ENCODE peak calls at places on chromosomes 12 and 14, in five cellular contexts. V, E, P, Z and N are unnamed samples.

GRCh38 chr12:28966049-28966778 is 182.9 kb upstream of the FAR2 start:
- DNase-seq in Z (peak), P (no peak), E (peak), V (no peak), N (no peak)

GRCh38 chr14:102249041-102249440 is 55.9 kb downstream of the MOK start:
- DNase-seq in E (peak), V (no peak), Z (no peak), P (no peak), N (no peak)

GRCh38 chr14:102751088-102751487 is 26.2 kb upstream of the TRAF3 start:
- DNase-seq in Z (no peak), P (no peak), V (no peak), E (no peak), N (no peak)

GRCh38 chr14:65222434-65222833 is 120.1 kb upstream of the MAX start:
- DNase-seq in Z (peak), E (peak), P (peak), V (peak), N (peak)

GRCh38 chr12:130184531-130185090 is 22.3 kb downstream of the FZD10 start:
- DNase-seq in Z (no peak), P (no peak), E (no peak), V (no peak), N (no peak)

GRCh38 chr14:72173038-72173720 is 240.9 kb downstream of the RGS6 start:
- DNase-seq in V (no peak), P (no peak), E (no peak), Z (no peak), N (no peak)

GRCh38 chr12:109736552-109737108 is 23.0 kb downstream of the FAM222A start:
- DNase-seq in Z (peak), V (peak), E (peak), P (no peak), N (peak)

GRCh38 chr12:65532162-65532561 is 253.7 kb downstream of the MSRB3 start:
- DNase-seq in P (no peak), V (no peak), E (peak), Z (no peak), N (no peak)

GRCh38 chr12:288687-289086 is 26.1 kb upstream of the SLC6A13 start:
- DNase-seq in E (peak), P (peak), Z (peak), V (no peak), N (no peak)

GRCh38 chr14:93102141-93102540 is 13.6 kb downstream of the ITPK1 start:
- DNase-seq in P (no peak), Z (no peak), V (no peak), E (no peak), N (no peak)

GRCh38 chr12:104579716-104580495 is 123.2 kb downstream of the CHST11 start:
- DNase-seq in P (no peak), V (no peak), E (no peak), Z (no peak), N (no peak)

GRCh38 chr12:1357711-1358110 is 236.7 kb downstream of the FBXL14 start:
- DNase-seq in Z (no peak), V (no peak), E (no peak), P (no peak), N (no peak)

GRCh38 chr12:14884458-14884878 is 1.2 kb downstream of the MGP start:
- DNase-seq in Z (peak), V (no peak), P (peak), E (peak), N (no peak)

GRCh38 chr12:16300222-16300621 is 22.7 kb upstream of the SLC15A5 start:
- DNase-seq in V (no peak), E (no peak), Z (no peak), P (peak), N (no peak)

GRCh38 chr12:92342574-92342973 is 196.9 kb upstream of the BTG1 start:
- DNase-seq in P (no peak), Z (no peak), E (no peak), V (no peak), N (no peak)

GRCh38 chr12:1830401-1830845 is 10.1 kb downstream of the LRTM2 start:
- DNase-seq in P (no peak), Z (no peak), E (no peak), V (no peak), N (no peak)

GRCh38 chr12:91923864-91924263 is 221.8 kb downstream of the BTG1 start:
- DNase-seq in P (no peak), Z (no peak), E (no peak), V (no peak), N (no peak)

GRCh38 chr12:90896164-90896563 is 58.8 kb downstream of the CCER1 start:
- DNase-seq in P (peak), Z (no peak), E (peak), V (no peak), N (no peak)

GRCh38 chr14:25516838-25517237 is 466.9 kb upstream of the STXBP6 start:
- DNase-seq in P (no peak), V (no peak), E (no peak), Z (no peak), N (no peak)

GRCh38 chr12:118120579-118121363 is 15.2 kb upstream of the PEBP1 start:
- DNase-seq in E (peak), V (peak), P (no peak), Z (peak), N (peak)

GRCh38 chr12:10214131-10214876 is 1.6 kb downstream of the GABARAPL1 start:
- DNase-seq in P (no peak), Z (no peak), V (peak), E (peak), N (no peak)

GRCh38 chr14:103818870-103819269 is 28.5 kb downstream of the PPP1R13B start:
- DNase-seq in P (no peak), V (no peak), E (no peak), Z (no peak), N (no peak)

GRCh38 chr12:21451529-21451928 is 14.1 kb downstream of the PYROXD1 start:
- DNase-seq in Z (no peak), V (no peak), E (peak), P (no peak), N (no peak)

GRCh38 chr12:125143491-125143890 is 78.3 kb downstream of the AACS start:
- DNase-seq in V (no peak), Z (peak), E (peak), P (no peak), N (no peak)

GRCh38 chr14:102917469-102918211 is 4.8 kb upstream of the AMN start:
- DNase-seq in P (no peak), V (no peak), E (peak), Z (peak), N (peak)

GRCh38 chr14:31902915-31903646 is 174.0 kb upstream of the ARHGAP5 start:
- DNase-seq in E (no peak), V (no peak), Z (no peak), P (no peak), N (no peak)

GRCh38 chr14:50045837-50046236 is 70.5 kb downstream of the VCPKMT start:
- DNase-seq in E (no peak), V (no peak), Z (no peak), P (no peak), N (no peak)

GRCh38 chr14:61461808-61462275 is 140.5 kb downstream of the PRKCH start:
- DNase-seq in E (peak), Z (no peak), P (no peak), V (no peak), N (no peak)

GRCh38 chr12:10968765-10969456 is 17.8 kb downstream of the TAS2R50 start:
- DNase-seq in V (no peak), E (peak), P (peak), Z (peak), N (no peak)

GRCh38 chr12:125633686-125634085 is 568.5 kb downstream of the AACS start:
- DNase-seq in Z (no peak), E (no peak), P (no peak), V (no peak), N (no peak)

GRCh38 chr12:47079365-47079893 is at the start of gene PCED1B:
- DNase-seq in V (peak), P (no peak), E (peak), Z (peak), N (peak)

GRCh38 chr12:79844693-79845092 is 90.2 kb downstream of the PPP1R12A start:
- DNase-seq in P (peak), V (no peak), Z (no peak), E (peak), N (no peak)

GRCh38 chr14:57080691-57081090 is 188.0 kb downstream of the EXOC5 start:
- DNase-seq in E (no peak), P (no peak), Z (no peak), V (no peak), N (no peak)

GRCh38 chr14:104284636-104285482 is 146.5 kb downstream of the KIF26A start:
- DNase-seq in Z (no peak), V (peak), P (no peak), E (no peak), N (no peak)

DNA sequence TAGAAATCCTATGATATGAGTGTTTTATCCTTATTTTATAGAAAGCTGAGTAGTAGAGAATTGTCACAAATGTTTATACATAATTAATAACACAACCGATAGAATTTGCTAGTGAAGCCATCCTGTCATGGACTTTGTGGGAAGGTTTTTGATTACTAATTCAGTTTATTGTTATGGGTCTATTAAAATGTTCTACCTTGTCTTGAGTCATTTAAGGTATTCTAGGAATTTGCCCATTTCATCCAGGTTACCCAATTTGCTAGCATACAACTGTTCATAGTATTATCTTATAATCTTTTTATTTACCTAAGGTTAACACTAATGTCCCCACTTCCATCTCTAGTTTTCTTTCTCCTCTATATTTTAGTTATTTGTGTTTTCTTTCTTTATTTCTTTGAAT is 553.1 kb upstream of the ATXN7L3B start:
- DNase-seq in Z (no peak), V (no peak), P (no peak), E (no peak), N (no peak)
- H3K4me3 ChIP-seq in Z (no peak), V (no peak), P (no peak), E (no peak), N (no peak)

GRCh38 chr12:50569876-50570275 is 65.1 kb downstream of the DIP2B start:
- DNase-seq in P (no peak), Z (no peak), E (no peak), V (no peak), N (no peak)
- H3K4me3 ChIP-seq in P (no peak), Z (no peak), E (no peak), V (no peak), N (no peak)

GRCh38 chr12:22627351-22627750 is 2.4 kb downstream of the ETNK1 start:
- DNase-seq in E (peak), P (no peak), Z (no peak), V (no peak), N (no peak)
- H3K4me3 ChIP-seq in E (peak), P (peak), Z (no peak), V (no peak), N (peak)

GRCh38 chr12:57887631-57888406 is 41.3 kb upstream of the CTDSP2 start:
- DNase-seq in P (no peak), Z (no peak), E (peak), V (no peak), N (no peak)
- H3K4me3 ChIP-seq in P (peak), Z (no peak), E (no peak), V (no peak), N (no peak)

GRCh38 chr12:70920251-70920851 is at the start of gene PTPRR:
- DNase-seq in E (no peak), Z (peak), V (no peak), P (no peak), N (peak)
- H3K4me3 ChIP-seq in E (no peak), Z (no peak), V (no peak), P (no peak), N (peak)